ENCODE peak calls at places on chromosomes 3 and 15, in five cellular contexts. One of them, this sample, is unnamed.

GRCh38 chr15:88658972-88659931 is 20.4 kb downstream of the ISG20 start:
- DNase-seq in astrocyte of the spinal cord: peak; percentile 65
- DNase-seq in nucleus accumbens: no peak
- DNase-seq in caudate nucleus: peak; percentile 35
- DNase-seq in activated naive CD8-positive, alpha-beta T cell treated with anti-CD3 and anti-CD28 coated beads, Interleukin-2, amount 50 U/mL, for 24 hours: no peak
- DNase-seq in this sample: no peak

GRCh38 chr3:177177670-177178295 is 19.5 kb downstream of the TBL1XR1 start:
- DNase-seq in nucleus accumbens: no peak
- DNase-seq in astrocyte of the spinal cord: no peak
- DNase-seq in activated naive CD8-positive, alpha-beta T cell treated with anti-CD3 and anti-CD28 coated beads, Interleukin-2, amount 50 U/mL, for 24 hours: no peak
- DNase-seq in caudate nucleus: no peak
- DNase-seq in this sample: no peak

GRCh38 chr15:39130556-39131379 is 450.1 kb upstream of the THBS1 start:
- DNase-seq in nucleus accumbens: no peak
- DNase-seq in activated naive CD8-positive, alpha-beta T cell treated with anti-CD3 and anti-CD28 coated beads, Interleukin-2, amount 50 U/mL, for 24 hours: no peak
- DNase-seq in caudate nucleus: no peak
- DNase-seq in astrocyte of the spinal cord: no peak
- DNase-seq in this sample: no peak

GRCh38 chr3:125118600-125118999 is 62.8 kb upstream of the HEG1 start:
- DNase-seq in caudate nucleus: no peak
- DNase-seq in astrocyte of the spinal cord: no peak
- DNase-seq in activated naive CD8-positive, alpha-beta T cell treated with anti-CD3 and anti-CD28 coated beads, Interleukin-2, amount 50 U/mL, for 24 hours: no peak
- DNase-seq in nucleus accumbens: no peak
- DNase-seq in this sample: no peak

GRCh38 chr15:42510258-42511009 is 15.0 kb downstream of the SNAP23 start:
- DNase-seq in caudate nucleus: no peak
- DNase-seq in astrocyte of the spinal cord: no peak
- DNase-seq in nucleus accumbens: no peak
- DNase-seq in activated naive CD8-positive, alpha-beta T cell treated with anti-CD3 and anti-CD28 coated beads, Interleukin-2, amount 50 U/mL, for 24 hours: no peak
- DNase-seq in this sample: no peak

GRCh38 chr3:49925485-49925884 is 4.1 kb downstream of the MON1A start:
- DNase-seq in caudate nucleus: no peak
- DNase-seq in activated naive CD8-positive, alpha-beta T cell treated with anti-CD3 and anti-CD28 coated beads, Interleukin-2, amount 50 U/mL, for 24 hours: no peak
- DNase-seq in astrocyte of the spinal cord: no peak
- DNase-seq in nucleus accumbens: no peak
- DNase-seq in this sample: no peak

GRCh38 chr15:91921188-91921820 is 67.8 kb downstream of the SLCO3A1 start:
- DNase-seq in activated naive CD8-positive, alpha-beta T cell treated with anti-CD3 and anti-CD28 coated beads, Interleukin-2, amount 50 U/mL, for 24 hours: no peak
- DNase-seq in caudate nucleus: no peak
- DNase-seq in astrocyte of the spinal cord: no peak
- DNase-seq in nucleus accumbens: no peak
- DNase-seq in this sample: no peak

GRCh38 chr3:152921351-152921750 is 86.4 kb downstream of the P2RY1 start:
- DNase-seq in caudate nucleus: no peak
- DNase-seq in astrocyte of the spinal cord: no peak
- DNase-seq in nucleus accumbens: no peak
- DNase-seq in activated naive CD8-positive, alpha-beta T cell treated with anti-CD3 and anti-CD28 coated beads, Interleukin-2, amount 50 U/mL, for 24 hours: no peak
- DNase-seq in this sample: no peak

GRCh38 chr3:52068730-52069129 is 12.4 kb upstream of the DUSP7 start:
- DNase-seq in astrocyte of the spinal cord: no peak
- DNase-seq in caudate nucleus: no peak
- DNase-seq in activated naive CD8-positive, alpha-beta T cell treated with anti-CD3 and anti-CD28 coated beads, Interleukin-2, amount 50 U/mL, for 24 hours: no peak
- DNase-seq in nucleus accumbens: no peak
- DNase-seq in this sample: no peak

GRCh38 chr3:67176396-67176795 is 178.3 kb downstream of the KBTBD8 start:
- DNase-seq in caudate nucleus: no peak
- DNase-seq in nucleus accumbens: no peak
- DNase-seq in activated naive CD8-positive, alpha-beta T cell treated with anti-CD3 and anti-CD28 coated beads, Interleukin-2, amount 50 U/mL, for 24 hours: no peak
- DNase-seq in astrocyte of the spinal cord: no peak
- DNase-seq in this sample: no peak

GRCh38 chr15:77192451-77192850 is 121.5 kb upstream of the TSPAN3 start:
- DNase-seq in caudate nucleus: no peak
- DNase-seq in nucleus accumbens: no peak
- DNase-seq in activated naive CD8-positive, alpha-beta T cell treated with anti-CD3 and anti-CD28 coated beads, Interleukin-2, amount 50 U/mL, for 24 hours: no peak
- DNase-seq in astrocyte of the spinal cord: no peak
- DNase-seq in this sample: no peak

GRCh38 chr3:117144832-117145231 is 435.3 kb downstream of the TUSC7 start:
- DNase-seq in nucleus accumbens: peak; percentile 6
- DNase-seq in caudate nucleus: no peak
- DNase-seq in activated naive CD8-positive, alpha-beta T cell treated with anti-CD3 and anti-CD28 coated beads, Interleukin-2, amount 50 U/mL, for 24 hours: no peak
- DNase-seq in astrocyte of the spinal cord: no peak
- DNase-seq in this sample: no peak

GRCh38 chr15:63890617-63891016 is 56.9 kb upstream of the HERC1 start:
- DNase-seq in nucleus accumbens: no peak
- DNase-seq in caudate nucleus: no peak
- DNase-seq in activated naive CD8-positive, alpha-beta T cell treated with anti-CD3 and anti-CD28 coated beads, Interleukin-2, amount 50 U/mL, for 24 hours: no peak
- DNase-seq in astrocyte of the spinal cord: no peak
- DNase-seq in this sample: no peak

GRCh38 chr15:46088486-46089437 is 453.9 kb downstream of the SQOR start:
- DNase-seq in nucleus accumbens: no peak
- DNase-seq in caudate nucleus: no peak
- DNase-seq in activated naive CD8-positive, alpha-beta T cell treated with anti-CD3 and anti-CD28 coated beads, Interleukin-2, amount 50 U/mL, for 24 hours: no peak
- DNase-seq in astrocyte of the spinal cord: peak; percentile 15
- DNase-seq in this sample: no peak

GRCh38 chr15:78930577-78931388 is 14.1 kb downstream of the CTSH start:
- DNase-seq in nucleus accumbens: no peak
- DNase-seq in astrocyte of the spinal cord: peak; percentile 89
- DNase-seq in caudate nucleus: no peak
- DNase-seq in activated naive CD8-positive, alpha-beta T cell treated with anti-CD3 and anti-CD28 coated beads, Interleukin-2, amount 50 U/mL, for 24 hours: no peak
- DNase-seq in this sample: no peak

GRCh38 chr15:65778269-65778668 is 13.8 kb downstream of the DENND4A start:
- DNase-seq in activated naive CD8-positive, alpha-beta T cell treated with anti-CD3 and anti-CD28 coated beads, Interleukin-2, amount 50 U/mL, for 24 hours: no peak
- DNase-seq in astrocyte of the spinal cord: no peak
- DNase-seq in nucleus accumbens: no peak
- DNase-seq in caudate nucleus: no peak
- DNase-seq in this sample: no peak

GRCh38 chr3:52983336-52983807 is 62.5 kb downstream of the SFMBT1 start:
- DNase-seq in nucleus accumbens: no peak
- DNase-seq in caudate nucleus: no peak
- DNase-seq in activated naive CD8-positive, alpha-beta T cell treated with anti-CD3 and anti-CD28 coated beads, Interleukin-2, amount 50 U/mL, for 24 hours: peak; percentile 68
- DNase-seq in astrocyte of the spinal cord: no peak
- DNase-seq in this sample: no peak

GRCh38 chr3:15512173-15512572 is 9.3 kb downstream of the COLQ start:
- DNase-seq in activated naive CD8-positive, alpha-beta T cell treated with anti-CD3 and anti-CD28 coated beads, Interleukin-2, amount 50 U/mL, for 24 hours: no peak
- DNase-seq in astrocyte of the spinal cord: peak; percentile 22
- DNase-seq in nucleus accumbens: peak; percentile 22
- DNase-seq in caudate nucleus: no peak
- DNase-seq in this sample: no peak

GRCh38 chr15:47184405-47185221 is 532.7 kb upstream of the SEMA6D start:
- DNase-seq in astrocyte of the spinal cord: peak; percentile 39
- DNase-seq in activated naive CD8-positive, alpha-beta T cell treated with anti-CD3 and anti-CD28 coated beads, Interleukin-2, amount 50 U/mL, for 24 hours: no peak
- DNase-seq in caudate nucleus: peak; percentile 47
- DNase-seq in nucleus accumbens: peak; percentile 9
- DNase-seq in this sample: peak; percentile 92

GRCh38 chr3:126406389-126407296 is 11.9 kb downstream of the CFAP100 start:
- DNase-seq in nucleus accumbens: no peak
- DNase-seq in astrocyte of the spinal cord: no peak
- DNase-seq in activated naive CD8-positive, alpha-beta T cell treated with anti-CD3 and anti-CD28 coated beads, Interleukin-2, amount 50 U/mL, for 24 hours: no peak
- DNase-seq in caudate nucleus: no peak
- DNase-seq in this sample: no peak

GRCh38 chr3:54836876-54837275 is 91.0 kb downstream of the LRTM1 start:
- DNase-seq in activated naive CD8-positive, alpha-beta T cell treated with anti-CD3 and anti-CD28 coated beads, Interleukin-2, amount 50 U/mL, for 24 hours: no peak
- DNase-seq in astrocyte of the spinal cord: no peak
- DNase-seq in nucleus accumbens: peak; percentile 50
- DNase-seq in caudate nucleus: no peak
- DNase-seq in this sample: no peak

GRCh38 chr3:193951859-193952258 is 184.1 kb upstream of the HES1 start:
- DNase-seq in astrocyte of the spinal cord: no peak
- DNase-seq in caudate nucleus: no peak
- DNase-seq in nucleus accumbens: no peak
- DNase-seq in activated naive CD8-positive, alpha-beta T cell treated with anti-CD3 and anti-CD28 coated beads, Interleukin-2, amount 50 U/mL, for 24 hours: no peak
- DNase-seq in this sample: no peak

GRCh38 chr3:10945683-10946287 is 46.8 kb upstream of the SLC6A1 start:
- DNase-seq in caudate nucleus: peak; percentile 64
- DNase-seq in activated naive CD8-positive, alpha-beta T cell treated with anti-CD3 and anti-CD28 coated beads, Interleukin-2, amount 50 U/mL, for 24 hours: peak; percentile 66
- DNase-seq in astrocyte of the spinal cord: peak; percentile 22
- DNase-seq in nucleus accumbens: peak; percentile 64
- DNase-seq in this sample: peak; percentile 87

GRCh38 chr3:23735575-23736326 is 70.0 kb upstream of the UBE2E1 start:
- DNase-seq in astrocyte of the spinal cord: peak; percentile 30
- DNase-seq in activated naive CD8-positive, alpha-beta T cell treated with anti-CD3 and anti-CD28 coated beads, Interleukin-2, amount 50 U/mL, for 24 hours: no peak
- DNase-seq in nucleus accumbens: no peak
- DNase-seq in caudate nucleus: no peak
- DNase-seq in this sample: no peak

GRCh38 chr3:44529927-44530326 is 25.1 kb upstream of the ZKSCAN7 start:
- DNase-seq in activated naive CD8-positive, alpha-beta T cell treated with anti-CD3 and anti-CD28 coated beads, Interleukin-2, amount 50 U/mL, for 24 hours: peak; percentile 20
- DNase-seq in astrocyte of the spinal cord: no peak
- DNase-seq in nucleus accumbens: no peak
- DNase-seq in caudate nucleus: no peak
- DNase-seq in this sample: no peak

GRCh38 chr15:43915820-43916660 is 89.2 kb downstream of the WDR76 start:
- DNase-seq in astrocyte of the spinal cord: no peak
- DNase-seq in caudate nucleus: no peak
- DNase-seq in nucleus accumbens: no peak
- DNase-seq in activated naive CD8-positive, alpha-beta T cell treated with anti-CD3 and anti-CD28 coated beads, Interleukin-2, amount 50 U/mL, for 24 hours: no peak
- DNase-seq in this sample: no peak

GRCh38 chr15:71443538-71443937 is 328.3 kb downstream of the THSD4 start:
- DNase-seq in astrocyte of the spinal cord: peak; percentile 53
- DNase-seq in nucleus accumbens: no peak
- DNase-seq in caudate nucleus: no peak
- DNase-seq in activated naive CD8-positive, alpha-beta T cell treated with anti-CD3 and anti-CD28 coated beads, Interleukin-2, amount 50 U/mL, for 24 hours: peak; percentile 42
- DNase-seq in this sample: peak; percentile 42

GRCh38 chr3:196968233-196969000 is at the start of gene PIGZ:
- DNase-seq in caudate nucleus: peak; percentile 54
- DNase-seq in astrocyte of the spinal cord: no peak
- DNase-seq in nucleus accumbens: no peak
- DNase-seq in activated naive CD8-positive, alpha-beta T cell treated with anti-CD3 and anti-CD28 coated beads, Interleukin-2, amount 50 U/mL, for 24 hours: peak; percentile 55
- DNase-seq in this sample: peak; percentile 65

GRCh38 chr15:22930782-22931484 is 49.2 kb downstream of the CYFIP1 start:
- DNase-seq in nucleus accumbens: no peak
- DNase-seq in astrocyte of the spinal cord: no peak
- DNase-seq in caudate nucleus: no peak
- DNase-seq in activated naive CD8-positive, alpha-beta T cell treated with anti-CD3 and anti-CD28 coated beads, Interleukin-2, amount 50 U/mL, for 24 hours: no peak
- DNase-seq in this sample: no peak

GRCh38 chr3:37923576-37923926 is 61.9 kb downstream of the CTDSPL start:
- DNase-seq in nucleus accumbens: no peak
- DNase-seq in caudate nucleus: no peak
- DNase-seq in activated naive CD8-positive, alpha-beta T cell treated with anti-CD3 and anti-CD28 coated beads, Interleukin-2, amount 50 U/mL, for 24 hours: no peak
- DNase-seq in astrocyte of the spinal cord: no peak
- DNase-seq in this sample: no peak

GRCh38 chr15:99651023-99651807 is 82.0 kb downstream of the LYSMD4 start:
- DNase-seq in astrocyte of the spinal cord: peak; percentile 37
- DNase-seq in activated naive CD8-positive, alpha-beta T cell treated with anti-CD3 and anti-CD28 coated beads, Interleukin-2, amount 50 U/mL, for 24 hours: no peak
- DNase-seq in caudate nucleus: peak; percentile 20
- DNase-seq in nucleus accumbens: peak; percentile 67
- DNase-seq in this sample: no peak

GRCh38 chr3:171838218-171838720 is 4.9 kb upstream of the TMEM212 start:
- DNase-seq in nucleus accumbens: peak; percentile 33
- DNase-seq in caudate nucleus: no peak
- DNase-seq in astrocyte of the spinal cord: peak; percentile 86
- DNase-seq in activated naive CD8-positive, alpha-beta T cell treated with anti-CD3 and anti-CD28 coated beads, Interleukin-2, amount 50 U/mL, for 24 hours: no peak
- DNase-seq in this sample: no peak

GRCh38 chr15:32855942-32856341 is 138.1 kb downstream of the GREM1 start:
- DNase-seq in activated naive CD8-positive, alpha-beta T cell treated with anti-CD3 and anti-CD28 coated beads, Interleukin-2, amount 50 U/mL, for 24 hours: no peak
- DNase-seq in nucleus accumbens: no peak
- DNase-seq in astrocyte of the spinal cord: peak; percentile 99
- DNase-seq in caudate nucleus: no peak
- DNase-seq in this sample: no peak

GRCh38 chr3:195001961-195002861 is 268.7 kb downstream of the XXYLT1 start:
- DNase-seq in activated naive CD8-positive, alpha-beta T cell treated with anti-CD3 and anti-CD28 coated beads, Interleukin-2, amount 50 U/mL, for 24 hours: peak; percentile 15
- DNase-seq in nucleus accumbens: peak; percentile 21
- DNase-seq in caudate nucleus: no peak
- DNase-seq in astrocyte of the spinal cord: peak; percentile 43
- DNase-seq in this sample: peak; percentile 60